ENCODE peak calls at places on chromosomes 4 and X, in five cellular contexts. T is tibial artery, Z is upper lobe of right lung, D is right lobe of liver, C is A673. X is an unnamed sample.

GRCh38 chr4:107490116-107490515 is 229.9 kb downstream of the PAPSS1 start:
- DNase-seq in T (no peak), Z (no peak), D (no peak), C (no peak), X (no peak)

GRCh38 chr4:8911311-8912088 is 39.9 kb upstream of the HMX1 start:
- DNase-seq in T (peak; percentile 56), Z (peak; percentile 57), D (peak; percentile 51), C (no peak), X (no peak)

GRCh38 chrX:26215869-26216268 is at the start of gene MAGEB5:
- DNase-seq in T (no peak), Z (no peak), D (no peak), C (no peak), X (no peak)

GRCh38 chr4:147933316-147933715 is 201.4 kb downstream of the ARHGAP10 start:
- DNase-seq in T (no peak), Z (no peak), D (no peak), C (peak; percentile 45), X (no peak)

GRCh38 chr4:70915048-70915815 is 13.1 kb downstream of the MOB1B start:
- DNase-seq in T (no peak), Z (no peak), D (no peak), C (no peak), X (no peak)

GRCh38 chr4:111689731-111690130 is 455.5 kb upstream of the FAM241A start:
- DNase-seq in T (no peak), Z (no peak), D (no peak), C (peak; percentile 7), X (no peak)

GRCh38 chr4:177128306-177128705 is 181.4 kb upstream of the NEIL3 start:
- DNase-seq in T (no peak), Z (no peak), D (no peak), C (peak; percentile 4), X (no peak)

GRCh38 chrX:17323397-17323796 is 51.6 kb upstream of the NHS start:
- DNase-seq in T (no peak), Z (no peak), D (no peak), C (no peak), X (no peak)

GRCh38 chrX:143788265-143788664 is 67.7 kb upstream of the SPANXN2 start:
- DNase-seq in T (no peak), Z (no peak), D (no peak), C (peak; percentile 70), X (no peak)

GRCh38 chrX:11648705-11649519 is 16.8 kb downstream of the ARHGAP6 start:
- DNase-seq in T (no peak), Z (no peak), D (no peak), C (no peak), X (no peak)

GRCh38 chr4:176001171-176002006 is 64.3 kb upstream of the WDR17 start:
- DNase-seq in T (no peak), Z (peak; percentile 73), D (peak; percentile 55), C (peak; percentile 14), X (no peak)

GRCh38 chr4:3257691-3258482 is 8.9 kb downstream of the MSANTD1 start:
- DNase-seq in T (no peak), Z (no peak), D (no peak), C (no peak), X (no peak)

GRCh38 chrX:150715180-150715579 is 22.0 kb downstream of the MTMR1 start:
- DNase-seq in T (no peak), Z (no peak), D (no peak), C (no peak), X (no peak)

GRCh38 chr4:118849867-118850812 is 14.2 kb upstream of the SEC24D start:
- DNase-seq in T (no peak), Z (no peak), D (no peak), C (no peak), X (no peak)

GRCh38 chr4:142044271-142044670 is 407.9 kb downstream of the IL15 start:
- DNase-seq in T (no peak), Z (no peak), D (no peak), C (no peak), X (no peak)

GRCh38 chrX:150372280-150372679 is 9.2 kb downstream of the MAMLD1 start:
- DNase-seq in T (no peak), Z (no peak), D (no peak), C (peak; percentile 56), X (no peak)

GRCh38 chrX:47644557-47645091 is 5.7 kb downstream of the ELK1 start:
- DNase-seq in T (no peak), Z (no peak), D (no peak), C (peak; percentile 71), X (no peak)

GRCh38 chrX:119004920-119005524 is 30.6 kb downstream of the LONRF3 start:
- DNase-seq in T (peak; percentile 64), Z (peak; percentile 67), D (peak; percentile 72), C (peak; percentile 49), X (peak; percentile 41)

GRCh38 chr4:77636902-77637301 is 31.3 kb downstream of the CXCL13 start:
- DNase-seq in T (no peak), Z (no peak), D (no peak), C (no peak), X (no peak)

GRCh38 chr4:124028172-124028571 is 631.6 kb downstream of the SPRY1 start:
- DNase-seq in T (no peak), Z (no peak), D (no peak), C (peak; percentile 51), X (no peak)

GRCh38 chrX:136850441-136851175 is 29.9 kb downstream of the RBMX start:
- DNase-seq in T (no peak), Z (no peak), D (no peak), C (no peak), X (no peak)

GRCh38 chrX:125295337-125295736 is 24.3 kb upstream of the TEX13C start:
- DNase-seq in T (no peak), Z (no peak), D (no peak), C (peak; percentile 26), X (no peak)

GRCh38 chrX:71166461-71166860 is 21.8 kb downstream of the NLGN3 start:
- DNase-seq in T (no peak), Z (no peak), D (no peak), C (no peak), X (no peak)

GRCh38 chrX:71169586-71169985 is 24.9 kb downstream of the NLGN3 start:
- DNase-seq in T (no peak), Z (no peak), D (no peak), C (no peak), X (no peak)

GRCh38 chrX:71167031-71167781 is 22.6 kb downstream of the NLGN3 start:
- DNase-seq in T (no peak), Z (no peak), D (no peak), C (no peak), X (no peak)

GRCh38 chrX:71170660-71171059 is 26.0 kb downstream of the NLGN3 start:
- DNase-seq in T (no peak), Z (no peak), D (no peak), C (no peak), X (no peak)

DNA sequence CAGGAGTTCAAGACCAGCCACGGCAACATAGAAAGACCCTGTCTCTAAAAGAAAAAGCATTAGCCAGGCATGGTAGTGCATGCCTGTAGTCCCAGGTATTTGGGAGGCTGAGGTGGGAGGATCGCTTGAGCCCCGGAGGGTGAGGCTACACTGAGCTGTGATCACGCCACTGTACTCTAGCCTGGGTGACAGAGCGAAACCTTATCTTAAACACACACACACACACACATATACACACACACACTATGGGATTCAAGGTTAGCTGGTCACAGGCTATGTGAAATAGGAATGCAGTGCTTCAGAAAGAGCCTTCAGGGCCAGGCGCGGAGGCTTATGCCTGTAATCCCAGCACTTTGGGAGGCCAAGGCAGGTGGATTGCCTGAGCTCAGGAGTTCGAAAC is 23.5 kb downstream of the NLGN3 start:
- DNase-seq in T (no peak), Z (no peak), D (no peak), C (no peak), X (no peak)
- H3K9me3 ChIP-seq in T (no peaks in the 10 kb centered on the region), Z (no peaks in the 10 kb centered on the region), D (no peaks in the 10 kb centered on the region), C (no peaks in the 10 kb centered on the region), X (no peaks in the 10 kb centered on the region)

GRCh38 chr4:139934786-139935330 is 219.1 kb downstream of the MAML3 start:
- DNase-seq in T (no peak), Z (no peak), D (no peak), C (no peak), X (no peak)

GRCh38 chr4:139940600-139940999 is 213.4 kb downstream of the MAML3 start:
- DNase-seq in T (no peak), Z (no peak), D (no peak), C (no peak), X (no peak)

GRCh38 chr4:139942284-139942683 is 211.7 kb downstream of the MAML3 start:
- DNase-seq in T (no peak), Z (no peak), D (no peak), C (no peak), X (no peak)

GRCh38 chr4:139935911-139936310 is 218.1 kb downstream of the MAML3 start:
- DNase-seq in T (no peak), Z (no peak), D (no peak), C (no peak), X (no peak)

GRCh38 chr4:139938414-139938813 is 215.6 kb downstream of the MAML3 start:
- DNase-seq in T (no peak), Z (no peak), D (no peak), C (no peak), X (no peak)
- H3K36me3 ChIP-seq in T (no peaks in the 10 kb centered on the region), Z (no peaks in the 10 kb centered on the region), D (no peaks in the 10 kb centered on the region), C (no peaks in the 10 kb centered on the region), X (no peaks in the 10 kb centered on the region)

GRCh38 chr4:48694824-48695223 is 85.3 kb downstream of the FRYL start:
- DNase-seq in T (no peak), Z (no peak), D (no peak), C (no peak), X (no peak)

GRCh38 chr4:48688953-48689352 is 91.1 kb downstream of the FRYL start:
- DNase-seq in T (no peak), Z (no peak), D (no peak), C (no peak), X (no peak)

GRCh38 chr4:48693856-48694574 is 86.1 kb downstream of the FRYL start:
- DNase-seq in T (no peak), Z (no peak), D (no peak), C (no peak), X (no peak)

GRCh38 chr4:48692897-48693296 is 87.2 kb downstream of the FRYL start:
- DNase-seq in T (no peak), Z (no peak), D (no peak), C (no peak), X (no peak)

DNA sequence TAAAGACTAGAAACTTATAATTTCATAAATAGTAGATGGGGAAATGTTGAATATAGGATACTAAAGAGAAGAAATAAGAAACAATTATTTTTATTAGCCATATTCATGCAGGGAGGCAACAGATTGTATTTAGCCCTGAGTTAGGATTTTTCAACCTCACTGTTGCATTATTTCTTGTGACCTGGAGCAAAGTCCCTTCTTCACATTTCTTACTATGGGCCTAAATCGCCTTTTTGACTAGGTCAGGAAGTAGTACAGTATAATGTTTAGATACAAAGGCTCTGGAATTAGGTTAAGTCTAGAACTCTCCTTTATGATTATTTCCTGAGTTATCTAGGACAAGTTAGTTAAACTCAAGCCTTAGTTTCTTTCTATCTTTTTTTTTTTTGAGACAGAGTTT is 88.1 kb downstream of the FRYL start:
- DNase-seq in T (no peak), Z (no peak), D (no peak), C (no peak), X (no peak)
- H3K4me1 ChIP-seq in T (no peaks in the 10 kb centered on the region), Z (no peaks in the 10 kb centered on the region), D (peaks cover 13% of the 10 kb centered on the region), C (peaks cover 5% of the 10 kb centered on the region), X (peaks cover 33% of the 10 kb centered on the region)

DNA sequence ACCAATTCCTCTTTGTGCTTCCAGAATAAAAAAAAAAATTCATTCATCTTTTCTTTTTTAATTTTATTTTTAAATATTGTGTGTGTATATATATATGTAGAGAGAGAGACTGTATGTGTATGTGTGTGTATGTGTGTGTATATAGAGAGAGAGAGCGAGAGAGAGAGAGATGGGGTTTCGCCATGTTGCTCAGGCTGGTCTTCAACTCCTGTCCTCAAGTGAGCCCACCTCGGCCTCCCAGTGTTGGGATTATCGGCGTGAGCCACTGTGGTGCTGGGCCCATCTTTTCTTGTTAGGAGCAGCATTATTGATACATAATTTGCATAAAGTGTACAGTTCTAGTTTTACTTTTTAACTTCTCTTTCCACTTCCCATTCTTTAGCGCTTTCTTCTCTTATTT is 33.6 kb downstream of the KDM6A start:
- DNase-seq in T (no peak), Z (no peak), D (no peak), C (no peak), X (no peak)
- H3K9me3 ChIP-seq in T (no peaks in the 10 kb centered on the region), Z (no peaks in the 10 kb centered on the region), D (no peaks in the 10 kb centered on the region), C (peaks cover 15% of the 10 kb centered on the region), X (peaks cover 11% of the 10 kb centered on the region)

X was measured in left ventricle myocardium inferior.